ENCODE peak calls at places on chromosomes 6 and 20, in six cellular contexts. M, G, O, V, P and U are unnamed samples. For H3K9me3, the result is how much of the 10 kb centered on the place peaks cover.

GRCh38 chr6:22227824-22228610 is 68.8 kb downstream of the PRL start:
- DNase-seq in M (no peak), G (no peak), O (no peak), V (peak), P (no peak), U (no peak)

GRCh38 chr6:166007349-166008263 is 160.0 kb downstream of the TBXT start:
- DNase-seq in M (no peak), G (peak), O (no peak), V (no peak), P (no peak), U (no peak)

GRCh38 chr6:105014448-105014847 is 57.5 kb downstream of the LIN28B start:
- DNase-seq in M (no peak), G (no peak), O (no peak), V (no peak), P (no peak), U (no peak)

GRCh38 chr6:53517021-53517420 is 27.9 kb downstream of the GCLC start:
- DNase-seq in M (no peak), G (no peak), O (no peak), V (no peak), P (no peak), U (no peak)

GRCh38 chr6:28282923-28283322 is 1.6 kb downstream of the PGBD1 start:
- DNase-seq in M (no peak), G (no peak), O (no peak), V (no peak), P (no peak), U (no peak)

GRCh38 chr6:132132911-132133639 is 181.9 kb upstream of the CCN2 start:
- DNase-seq in M (no peak), G (no peak), O (no peak), V (peak), P (no peak), U (no peak)

GRCh38 chr6:36198986-36199385 is 2.4 kb downstream of the BRPF3 start:
- DNase-seq in M (no peak), G (no peak), O (no peak), V (no peak), P (no peak), U (no peak)

GRCh38 chr20:25864326-25864970 is 167.8 kb upstream of the ZNF337 start:
- DNase-seq in M (no peak), G (no peak), O (no peak), V (no peak), P (no peak), U (no peak)

GRCh38 chr20:24994470-24995368 is 2.2 kb upstream of the APMAP start:
- DNase-seq in M (peak), G (peak), O (peak), V (peak), P (no peak), U (peak)

DNA sequence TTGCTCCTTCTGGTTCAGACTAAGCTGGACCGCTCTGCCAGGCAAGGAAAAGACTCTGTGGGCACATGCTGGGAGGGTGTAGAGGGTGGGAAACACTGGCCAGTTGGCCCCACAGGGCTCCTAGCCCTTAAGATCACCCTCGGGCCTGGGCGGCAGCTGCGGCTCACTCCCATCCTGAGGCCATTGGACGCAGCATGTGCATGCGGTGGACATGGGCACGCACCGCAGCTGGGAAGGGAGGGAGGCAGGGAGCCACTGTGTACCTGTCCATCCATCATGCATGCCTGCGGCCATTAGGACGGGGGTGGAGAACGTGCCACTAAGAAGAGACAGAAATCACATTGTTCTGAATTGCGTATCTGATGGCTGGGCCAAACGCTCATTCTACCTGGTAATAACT is 140.1 kb upstream of the THBS2 start:
- DNase-seq in M (no peak), G (no peak), O (no peak), V (no peak), P (no peak), U (no peak)
- H3K9me3 ChIP-seq in M (under half), G (under half), O (under half), V (under half), P (under half), U (under half)

GRCh38 chr20:63471719-63472158 is 716 bp downstream of the KCNQ2 start:
- DNase-seq in M (no peak), G (no peak), O (no peak), V (no peak), P (no peak), U (no peak)
- TF ChIP-seq POLR2AphosphoS5 in M (no peak), G (no peak), O (no peak), V (no peak), P (no peak), U (no peak)

DNA sequence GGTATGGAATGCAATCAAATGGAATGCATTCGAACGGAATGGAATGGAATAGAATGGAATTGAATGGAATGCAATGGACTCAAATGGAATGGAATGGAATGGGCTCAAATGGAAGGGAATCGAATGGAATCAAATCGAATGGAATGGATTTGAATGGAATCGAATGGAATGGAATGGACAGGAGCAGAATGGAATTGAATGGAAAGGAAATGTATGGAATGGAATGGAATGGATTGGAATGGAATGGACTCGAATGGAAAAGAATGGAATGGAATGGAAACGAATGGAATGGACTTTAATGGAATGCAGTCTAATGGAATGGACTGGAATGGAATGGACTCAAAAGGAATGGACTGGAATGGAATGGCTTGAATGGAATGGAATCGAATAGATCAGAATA is 18.3 kb upstream of the DEFB115 start:
- DNase-seq in M (no peak), G (no peak), O (no peak), V (no peak), P (no peak), U (no peak)
- H3K9me3 ChIP-seq in M (half or more), G (under half), O (under half), V (half or more), P (under half), U (half or more)

GRCh38 chr6:164344801-164345291 is 930.3 kb downstream of the QKI start:
- DNase-seq in M (no peak), G (no peak), O (no peak), V (no peak), P (no peak), U (no peak)

GRCh38 chr6:164345856-164346496 is 931.5 kb downstream of the QKI start:
- DNase-seq in M (no peak), G (no peak), O (no peak), V (no peak), P (no peak), U (no peak)

GRCh38 chr6:164345340-164345739 is 930.8 kb downstream of the QKI start:
- DNase-seq in M (no peak), G (no peak), O (no peak), V (no peak), P (no peak), U (no peak)

GRCh38 chr6:164347455-164347854 is 932.9 kb downstream of the QKI start:
- DNase-seq in M (no peak), G (no peak), O (no peak), V (no peak), P (no peak), U (no peak)

DNA sequence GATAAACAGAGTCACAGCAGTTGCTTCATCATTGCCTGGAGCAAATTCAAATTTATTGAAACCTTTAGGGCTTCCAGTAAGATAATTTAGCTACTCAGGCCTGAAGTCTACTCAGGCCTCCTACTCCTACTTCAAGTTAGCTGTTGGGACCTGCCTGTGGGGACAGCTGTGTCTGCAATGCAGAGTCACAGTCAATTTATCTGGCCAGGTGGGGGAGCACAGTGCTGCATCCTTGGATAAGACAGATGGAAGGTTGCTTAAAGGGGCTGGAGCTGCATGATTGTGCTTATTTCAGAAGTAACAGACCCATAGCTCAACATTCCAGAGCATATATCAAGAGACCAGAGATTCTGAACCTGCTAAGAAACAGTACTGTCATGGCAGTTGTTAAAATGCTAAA is 932.1 kb downstream of the QKI start:
- DNase-seq in M (no peak), G (no peak), O (no peak), V (no peak), P (no peak), U (no peak)
- TF ChIP-seq POLR2AphosphoS5 in M (no peak), G (no peak), O (no peak), V (no peak), P (no peak), U (no peak)